ENCODE peak calls at places on chromosomes 16 and 17, in five cellular contexts. O is nephron progenitor cell; R is tibial artery; W is activated naive CD8-positive, alpha-beta T cell treated with anti-CD3 and anti-CD28 coated beads, Interleukin-2, amount 50 U/mL, for 24 hours; D is neural progenitor cell. Q is an unnamed sample.
A peak's percentile ranks its signal among the peaks of the same experiment; 100 is the strongest.

GRCh38 chr16:78303946-78304345 is 204.5 kb downstream of the WWOX start:
- DNase-seq in D (no peak), W (no peak), O (no peak), R (no peak), Q (no peak)

GRCh38 chr17:1839516-1839915 is 9.7 kb downstream of the RPA1 start:
- DNase-seq in O (no peak), D (no peak), R (no peak), W (no peak), Q (no peak)

GRCh38 chr17:15456486-15456885 is 10.9 kb downstream of the CDRT4 start:
- DNase-seq in O (no peak), W (no peak), R (peak; percentile 83), D (no peak), Q (no peak)

GRCh38 chr16:7231762-7232161 is 100.9 kb upstream of the RBFOX1 start:
- DNase-seq in R (no peak), D (no peak), W (no peak), O (no peak), Q (no peak)

GRCh38 chr16:85029981-85030381 is 2.4 kb downstream of the KIAA0513 start:
- DNase-seq in R (no peak), D (no peak), W (no peak), O (no peak), Q (no peak)

GRCh38 chr17:59439261-59439660 is 107.8 kb downstream of the YPEL2 start:
- DNase-seq in W (no peak), D (no peak), R (no peak), O (peak; percentile 18), Q (peak; percentile 83)

GRCh38 chr17:78256705-78257559 is 25.5 kb downstream of the TMEM235 start:
- DNase-seq in O (no peak), D (peak; percentile 51), R (no peak), W (no peak), Q (peak; percentile 30)

GRCh38 chr17:32267690-32268205 is 2.1 kb downstream of the RHBDL3 start:
- DNase-seq in O (peak; percentile 42), W (peak; percentile 16), R (no peak), D (peak; percentile 37), Q (peak; percentile 44)

GRCh38 chr16:29807426-29808218 is 1.3 kb downstream of the MAZ start:
- DNase-seq in O (peak; percentile 79), R (peak; percentile 96), W (peak; percentile 90), D (peak; percentile 89), Q (peak; percentile 97)

GRCh38 chr16:88897696-88898425 is 31.4 kb upstream of the PABPN1L start:
- DNase-seq in W (no peak), R (no peak), D (no peak), O (no peak), Q (no peak)

GRCh38 chr16:65148804-65149203 is 26.9 kb upstream of the CDH11 start:
- DNase-seq in R (no peak), O (no peak), D (no peak), W (no peak), Q (no peak)

GRCh38 chr16:9047689-9048301 is 43.6 kb upstream of the HAPSTR1 start:
- DNase-seq in D (peak; percentile 40), O (no peak), W (peak; percentile 63), R (peak; percentile 97), Q (peak; percentile 65)

GRCh38 chr16:49574826-49575225 is 201.2 kb downstream of the C16orf78 start:
- DNase-seq in D (no peak), R (no peak), O (no peak), W (no peak), Q (no peak)

GRCh38 chr16:57775661-57776469 is 26.4 kb downstream of the KIFC3 start:
- DNase-seq in W (no peak), O (peak; percentile 78), R (no peak), D (peak; percentile 95), Q (peak; percentile 96)

GRCh38 chr16:30875881-30876791 is 17.7 kb downstream of the BCL7C start:
- DNase-seq in R (no peak), O (no peak), W (peak; percentile 32), D (peak; percentile 31), Q (peak; percentile 60)

GRCh38 chr17:60333628-60334031 is 58.3 kb downstream of the USP32 start:
- DNase-seq in R (no peak), D (no peak), W (no peak), O (no peak), Q (no peak)

GRCh38 chr17:47703191-47703591 is 9.2 kb downstream of the TBKBP1 start:
- DNase-seq in R (no peak), D (no peak), O (peak; percentile 8), W (peak; percentile 75), Q (peak; percentile 64)

GRCh38 chr17:17303010-17303846 is at the start of gene NT5M:
- DNase-seq in D (peak; percentile 92), W (peak; percentile 81), R (peak; percentile 80), O (peak; percentile 85), Q (peak; percentile 92)

GRCh38 chr17:45332989-45333701 is 16.3 kb upstream of the MAP3K14 start:
- DNase-seq in O (no peak), W (no peak), R (peak; percentile 57), D (no peak), Q (no peak)

GRCh38 chr16:68658258-68658973 is 13.3 kb downstream of the CDH3 start:
- DNase-seq in R (no peak), W (no peak), O (no peak), D (peak; percentile 16), Q (peak; percentile 71)

GRCh38 chr17:58986005-58986404 is 120.7 kb downstream of the TRIM37 start:
- DNase-seq in R (no peak), O (no peak), W (no peak), D (no peak), Q (no peak)

GRCh38 chr16:16887193-16887592 is 508.3 kb downstream of the NPIPA7 start:
- DNase-seq in D (no peak), O (no peak), W (no peak), R (no peak), Q (no peak)

GRCh38 chr16:10172848-10173655 is 9.2 kb downstream of the GRIN2A start:
- DNase-seq in D (no peak), O (no peak), W (no peak), R (no peak), Q (no peak)

GRCh38 chr17:50459081-50459676 is 9.5 kb downstream of the CHAD start:
- DNase-seq in W (no peak), O (no peak), R (no peak), D (no peak), Q (no peak)

GRCh38 chr16:57391708-57392107 is 12.9 kb upstream of the CCL17 start:
- DNase-seq in D (no peak), O (no peak), R (no peak), W (no peak), Q (no peak)

GRCh38 chr17:54085934-54086333 is 263.2 kb downstream of the KIF2B start:
- DNase-seq in W (no peak), R (no peak), D (peak; percentile 47), O (peak; percentile 33), Q (peak; percentile 76)

GRCh38 chr16:79776243-79776884 is 175.8 kb upstream of the MAF start:
- DNase-seq in R (no peak), W (no peak), O (no peak), D (peak; percentile 37), Q (peak; percentile 64)

GRCh38 chr17:48871035-48871550 is 21.5 kb upstream of the ATP5MC1 start:
- DNase-seq in R (no peak), O (no peak), D (no peak), W (no peak), Q (no peak)

GRCh38 chr16:56311208-56312027 is 113.9 kb downstream of the AMFR start:
- DNase-seq in R (no peak), D (no peak), W (no peak), O (no peak), Q (no peak)

GRCh38 chr17:81956607-81957589 is 4.1 kb downstream of the NOTUM start:
- DNase-seq in O (no peak), W (no peak), R (no peak), D (no peak), Q (peak; percentile 18)

GRCh38 chr16:10581507-10581906 is 1.1 kb upstream of the EMP2 start:
- DNase-seq in O (no peak), D (no peak), W (no peak), R (no peak), Q (no peak)

GRCh38 chr17:30600062-30600829 is 123.0 kb downstream of the GOSR1 start:
- DNase-seq in W (peak; percentile 78), R (peak; percentile 90), O (peak; percentile 84), D (peak; percentile 93), Q (peak; percentile 95)